ENCODE peak calls at places on chromosomes 3 and 15, in four cellular contexts. V is mesendoderm, C is IMR-90, E is H1. M is an unnamed sample.

GRCh38 chr15:73936181-73936580 is 9.9 kb downstream of the LOXL1 start:
- DNase-seq in V (no peak), C (peak), E (no peak), M (no peak)

GRCh38 chr3:29693863-29694262 is 413.0 kb downstream of the RBMS3 start:
- DNase-seq in V (peak), C (peak), E (peak), M (peak)

GRCh38 chr3:38090453-38090852 is 46.5 kb downstream of the ACAA1 start:
- DNase-seq in V (no peak), C (no peak), E (no peak), M (no peak)

GRCh38 chr15:72472907-72473669 is 1.0 kb upstream of the ARIH1 start:
- DNase-seq in V (peak), C (peak), E (no peak), M (no peak)

GRCh38 chr3:36175916-36176461 is 204.3 kb upstream of the STAC start:
- DNase-seq in V (peak), C (no peak), E (no peak), M (no peak)

GRCh38 chr15:99450896-99451358 is 114.9 kb upstream of the MEF2A start:
- DNase-seq in V (no peak), C (no peak), E (no peak), M (no peak)

GRCh38 chr15:40357723-40358491 is at the start of gene DISP2:
- DNase-seq in V (peak), C (peak), E (no peak), M (peak)

GRCh38 chr15:75176404-75176761 is 25.3 kb upstream of the C15orf39 start:
- DNase-seq in V (no peak), C (no peak), E (no peak), M (no peak)

GRCh38 chr15:59394166-59394661 is 21.5 kb upstream of the MYO1E start:
- DNase-seq in V (no peak), C (no peak), E (no peak), M (no peak)

GRCh38 chr3:133408961-133409360 is 9.1 kb downstream of the BFSP2 start:
- DNase-seq in V (no peak), C (peak), E (no peak), M (no peak)

GRCh38 chr3:161770532-161771386 is 274.2 kb downstream of the OTOL1 start:
- DNase-seq in V (no peak), C (no peak), E (no peak), M (no peak)

GRCh38 chr15:33639051-33639450 is 328.3 kb downstream of the RYR3 start:
- DNase-seq in V (no peak), C (no peak), E (no peak), M (no peak)

GRCh38 chr3:138406606-138407005 is 27.8 kb upstream of the ESYT3 start:
- DNase-seq in V (no peak), C (no peak), E (no peak), M (peak)

GRCh38 chr3:113912551-113913246 is 35.1 kb upstream of the ZDHHC23 start:
- DNase-seq in V (peak), C (peak), E (no peak), M (peak)

GRCh38 chr3:28916713-28917499 is 364.0 kb upstream of the RBMS3 start:
- DNase-seq in V (peak), C (peak), E (peak), M (peak)

GRCh38 chr3:16512435-16513140 is 911 bp downstream of the RFTN1 start:
- DNase-seq in V (peak), C (no peak), E (no peak), M (peak)

GRCh38 chr3:10917176-10917575 is 75.4 kb upstream of the SLC6A1 start:
- DNase-seq in V (no peak), C (no peak), E (no peak), M (no peak)

GRCh38 chr3:82378370-82378769 is 616.9 kb upstream of the GBE1 start:
- DNase-seq in V (no peak), C (no peak), E (no peak), M (no peak)

GRCh38 chr3:6204891-6205290 is 656.0 kb upstream of the GRM7 start:
- DNase-seq in V (no peak), C (no peak), E (no peak), M (no peak)

GRCh38 chr3:40546811-40547210 is 22.1 kb downstream of the ZNF621 start:
- DNase-seq in V (no peak), C (peak), E (no peak), M (no peak)

GRCh38 chr3:192170659-192171058 is 556.7 kb downstream of the FGF12 start:
- DNase-seq in V (no peak), C (no peak), E (no peak), M (no peak)

GRCh38 chr3:53422954-53423708 is 71.3 kb upstream of the CACNA1D start:
- DNase-seq in V (no peak), C (no peak), E (no peak), M (no peak)

GRCh38 chr15:34241376-34242350 is 16.8 kb downstream of the EMC4 start:
- DNase-seq in V (peak), C (peak), E (no peak), M (no peak)

GRCh38 chr3:194265505-194265892 is 85.6 kb downstream of the CPN2 start:
- DNase-seq in V (no peak), C (peak), E (no peak), M (peak)

GRCh38 chr3:177201707-177202397 is 4.6 kb upstream of the TBL1XR1 start:
- DNase-seq in V (no peak), C (peak), E (no peak), M (no peak)

GRCh38 chr3:31213869-31214486 is 318.7 kb upstream of the STT3B start:
- DNase-seq in V (no peak), C (no peak), E (no peak), M (no peak)

GRCh38 chr3:106049876-106050275 is 181.1 kb upstream of the CBLB start:
- DNase-seq in V (no peak), C (peak), E (no peak), M (no peak)

GRCh38 chr3:144362126-144362525 is 390.5 kb downstream of the DIPK2A start:
- DNase-seq in V (no peak), C (no peak), E (no peak), M (no peak)

GRCh38 chr15:65595960-65596359 is 15.0 kb downstream of the INTS14 start:
- DNase-seq in V (peak), C (no peak), E (no peak), M (no peak)

GRCh38 chr15:69855601-69856000 is 242.1 kb downstream of the TLE3 start:
- DNase-seq in V (no peak), C (no peak), E (no peak), M (no peak)

GRCh38 chr3:45560270-45561020 is 34.1 kb upstream of the LIMD1 start:
- DNase-seq in V (no peak), C (peak), E (no peak), M (no peak)

GRCh38 chr15:89999676-90000174 is 1.4 kb upstream of the ZNF710 start:
- DNase-seq in V (peak), C (peak), E (no peak), M (peak)

GRCh38 chr3:127654374-127654773 is 18.4 kb upstream of the ABTB1 start:
- DNase-seq in V (no peak), C (no peak), E (no peak), M (no peak)

GRCh38 chr3:98602078-98602678 is 8.8 kb upstream of the CPOX start:
- DNase-seq in V (peak), C (peak), E (no peak), M (peak)

GRCh38 chr3:68176600-68176999 is 522.2 kb upstream of the SUCLG2 start:
- DNase-seq in V (no peak), C (no peak), E (no peak), M (no peak)

GRCh38 chr3:134877788-134878187 is 82.7 kb downstream of the EPHB1 start:
- DNase-seq in V (no peak), C (no peak), E (no peak), M (no peak)

GRCh38 chr3:71304684-71305083 is 278.8 kb downstream of the FOXP1 start:
- DNase-seq in V (peak), C (peak), E (no peak), M (no peak)

GRCh38 chr3:5219216-5219615 is 31.7 kb downstream of the EDEM1 start:
- DNase-seq in V (no peak), C (no peak), E (no peak), M (no peak)

GRCh38 chr3:10483686-10484345 is 21.6 kb downstream of the ATP2B2 start:
- DNase-seq in V (no peak), C (no peak), E (no peak), M (no peak)

GRCh38 chr3:150106752-150107428 is 136.2 kb upstream of the PFN2 start:
- DNase-seq in V (peak), C (peak), E (peak), M (no peak)

GRCh38 chr3:150105025-150105424 is 134.3 kb upstream of the PFN2 start:
- DNase-seq in V (no peak), C (no peak), E (no peak), M (no peak)

GRCh38 chr3:150104564-150104963 is 133.9 kb upstream of the PFN2 start:
- DNase-seq in V (no peak), C (no peak), E (no peak), M (no peak)

GRCh38 chr3:150107429-150108175 is 136.9 kb upstream of the PFN2 start:
- DNase-seq in V (peak), C (no peak), E (no peak), M (no peak)

DNA sequence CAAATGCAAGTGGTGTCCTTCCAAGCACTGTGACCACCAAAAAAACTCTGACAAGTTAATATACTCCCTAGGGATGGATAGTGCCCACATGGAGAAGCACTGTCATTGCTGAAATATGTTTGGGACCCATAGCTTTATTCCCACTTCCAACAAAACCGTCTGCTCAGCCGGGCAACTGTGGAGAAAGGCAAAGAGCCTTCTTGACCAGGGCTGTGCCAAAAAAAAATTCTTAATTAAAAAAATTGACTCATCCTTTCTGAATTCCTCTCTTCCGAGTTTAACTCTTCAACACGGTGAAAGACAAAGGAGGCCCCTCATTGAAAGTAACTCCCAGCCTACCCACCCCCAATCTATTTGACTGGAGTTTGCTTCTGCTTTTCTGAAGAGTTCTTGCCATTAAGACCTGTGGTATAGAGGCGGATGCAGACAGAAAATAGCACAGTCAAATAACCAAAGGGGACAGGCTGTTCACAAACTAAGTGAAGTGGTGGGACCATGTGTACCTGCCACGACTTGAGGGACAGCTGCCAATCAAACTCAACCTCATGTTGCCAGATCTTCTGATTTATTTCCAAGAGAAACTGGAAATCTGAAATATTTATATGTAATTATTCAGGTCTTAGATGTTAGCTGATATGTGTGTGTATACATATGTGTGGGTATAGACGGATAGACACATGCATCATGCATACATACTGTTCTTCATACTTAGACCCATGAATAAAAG is 135.4 kb upstream of the PFN2 start:
- DNase-seq in V (no peak), C (no peak), E (no peak), M (no peak)
- H4K8ac ChIP-seq in V (no peak), C (peak), E (no peak), M (no peak)

GRCh38 chr3:51381333-51381705 is 3.8 kb upstream of the MANF start:
- DNase-seq in V (no peak), C (no peak), E (no peak), M (no peak)
- H3K56ac ChIP-seq in V (no peak), C (no peak), E (no peak), M (no peak)

DNA sequence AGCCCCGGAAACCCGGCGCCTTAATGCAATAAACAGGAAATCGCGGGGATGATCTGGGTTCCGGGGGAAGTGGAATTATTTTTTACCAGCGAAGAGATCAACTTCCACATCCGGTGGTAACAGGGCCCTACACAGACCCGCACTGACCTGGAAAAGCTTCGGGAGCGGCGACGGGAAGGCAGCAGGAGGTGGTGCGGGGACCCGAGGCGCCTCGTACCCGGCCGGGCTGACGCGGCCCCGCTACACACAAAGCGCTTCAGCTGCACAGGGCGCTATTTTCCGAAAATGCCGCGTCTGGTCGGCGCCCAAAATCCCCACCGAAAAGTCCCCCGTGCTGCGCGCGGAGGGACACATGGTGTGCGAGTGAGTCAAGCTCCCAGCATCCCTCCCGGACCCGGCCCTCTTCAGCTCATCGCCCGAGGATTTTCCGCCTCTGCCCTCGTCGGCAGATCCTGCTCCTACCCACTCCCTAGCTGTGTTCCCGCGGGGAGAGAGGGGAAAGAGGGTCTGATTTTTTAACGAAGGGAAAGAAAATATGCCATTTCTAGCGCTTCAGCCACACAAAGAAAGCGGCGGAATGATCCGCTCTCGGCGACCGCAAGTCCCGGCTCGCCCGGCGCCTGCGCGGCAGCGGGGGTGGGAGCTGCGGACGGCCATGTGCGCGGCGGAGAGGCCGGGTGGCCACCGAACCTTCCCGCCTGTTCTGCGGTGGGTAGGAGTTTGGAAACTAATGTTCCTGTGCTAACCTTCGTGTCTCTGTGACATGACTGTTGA is at the start of gene GABPB1:
- DNase-seq in V (peak), C (peak), E (peak), M (peak)
- H4K8ac ChIP-seq in V (peak), C (peak), E (peak), M (peak)

GRCh38 chr15:41546846-41547786 is 3.1 kb upstream of the RPAP1 start:
- DNase-seq in V (no peak), C (peak), E (no peak), M (no peak)

GRCh38 chr15:41545218-41545617 is 1.2 kb upstream of the RPAP1 start:
- DNase-seq in V (no peak), C (no peak), E (no peak), M (no peak)

GRCh38 chr15:41543521-41543870 is 561 bp downstream of the RPAP1 start:
- DNase-seq in V (no peak), C (no peak), E (no peak), M (no peak)

GRCh38 chr15:41550066-41550805 is 6.2 kb upstream of the RPAP1 start:
- DNase-seq in V (no peak), C (no peak), E (no peak), M (no peak)

GRCh38 chr15:41544650-41545015 is 576 bp upstream of the RPAP1 start:
- DNase-seq in V (no peak), C (no peak), E (no peak), M (no peak)
- H3K56ac ChIP-seq in V (peak), C (no peak), E (no peak), M (no peak)